ENCODE peak calls at places on chromosome 19, in four cellular contexts. One of them, this sample, is unnamed.

GRCh38 chr19:32351807-32352630 is 6.6 kb downstream of the ZNF507 start:
- DNase-seq in cardiac muscle cell: no peak
- DNase-seq in dorsolateral prefrontal cortex: no peak
- DNase-seq in psoas muscle: no peak
- DNase-seq in this sample: no peak

GRCh38 chr19:50319156-50319555 is 10.0 kb downstream of the KCNC3 start:
- DNase-seq in cardiac muscle cell: no peak
- DNase-seq in dorsolateral prefrontal cortex: no peak
- DNase-seq in psoas muscle: no peak
- DNase-seq in this sample: no peak

GRCh38 chr19:42250666-42251531 is 4.0 kb downstream of the ERF start:
- DNase-seq in cardiac muscle cell: no peak
- DNase-seq in dorsolateral prefrontal cortex: no peak
- DNase-seq in psoas muscle: no peak
- DNase-seq in this sample: no peak

GRCh38 chr19:5321851-5322681 is 18.5 kb downstream of the PTPRS start:
- DNase-seq in cardiac muscle cell: peak
- DNase-seq in dorsolateral prefrontal cortex: no peak
- DNase-seq in psoas muscle: no peak
- DNase-seq in this sample: no peak

GRCh38 chr19:43438291-43439162 is 23.8 kb downstream of the TEX101 start:
- DNase-seq in cardiac muscle cell: no peak
- DNase-seq in dorsolateral prefrontal cortex: no peak
- DNase-seq in psoas muscle: no peak
- DNase-seq in this sample: no peak

GRCh38 chr19:42069619-42070293 is at the start of gene GRIK5:
- DNase-seq in cardiac muscle cell: peak
- DNase-seq in dorsolateral prefrontal cortex: no peak
- DNase-seq in psoas muscle: no peak
- DNase-seq in this sample: no peak

GRCh38 chr19:34253711-34254551 is 423 bp upstream of the GARRE1 start:
- DNase-seq in cardiac muscle cell: peak
- DNase-seq in dorsolateral prefrontal cortex: peak
- DNase-seq in psoas muscle: peak
- DNase-seq in this sample: no peak

GRCh38 chr19:19956431-19957075 is 55.8 kb downstream of the ZNF93 start:
- DNase-seq in cardiac muscle cell: peak
- DNase-seq in dorsolateral prefrontal cortex: no peak
- DNase-seq in psoas muscle: no peak
- DNase-seq in this sample: no peak

GRCh38 chr19:16754207-16754806 is 34.7 kb downstream of the NWD1 start:
- DNase-seq in cardiac muscle cell: no peak
- DNase-seq in dorsolateral prefrontal cortex: no peak
- DNase-seq in psoas muscle: no peak
- DNase-seq in this sample: no peak

GRCh38 chr19:33063356-33064116 is 1.2 kb downstream of the RHPN2 start:
- DNase-seq in cardiac muscle cell: peak
- DNase-seq in dorsolateral prefrontal cortex: no peak
- DNase-seq in psoas muscle: no peak
- DNase-seq in this sample: no peak

GRCh38 chr19:34838248-34838647 is 65.2 kb upstream of the ZNF599 start:
- DNase-seq in cardiac muscle cell: peak
- DNase-seq in dorsolateral prefrontal cortex: no peak
- DNase-seq in psoas muscle: no peak
- DNase-seq in this sample: no peak

GRCh38 chr19:18294467-18294864 is 13.0 kb upstream of the JUND start:
- DNase-seq in cardiac muscle cell: no peak
- DNase-seq in dorsolateral prefrontal cortex: peak
- DNase-seq in psoas muscle: peak
- DNase-seq in this sample: peak

GRCh38 chr19:46416077-46416709 is 2.8 kb upstream of the CCDC8 start:
- DNase-seq in cardiac muscle cell: peak
- DNase-seq in dorsolateral prefrontal cortex: peak
- DNase-seq in psoas muscle: peak
- DNase-seq in this sample: peak

GRCh38 chr19:58346961-58347929 is 6.0 kb downstream of the A1BG start:
- DNase-seq in cardiac muscle cell: peak
- DNase-seq in dorsolateral prefrontal cortex: peak
- DNase-seq in psoas muscle: peak
- DNase-seq in this sample: no peak

GRCh38 chr19:40533508-40533907 is 43.2 kb upstream of the SHKBP1 start:
- DNase-seq in cardiac muscle cell: no peak
- DNase-seq in dorsolateral prefrontal cortex: no peak
- DNase-seq in psoas muscle: no peak
- DNase-seq in this sample: no peak

GRCh38 chr19:40225440-40226305 is 816 bp downstream of the CCNP start:
- DNase-seq in cardiac muscle cell: no peak
- DNase-seq in dorsolateral prefrontal cortex: no peak
- DNase-seq in psoas muscle: no peak
- DNase-seq in this sample: no peak

GRCh38 chr19:50420808-50421207 is 2.1 kb downstream of the SPIB start:
- DNase-seq in cardiac muscle cell: no peak
- DNase-seq in dorsolateral prefrontal cortex: no peak
- DNase-seq in psoas muscle: no peak
- DNase-seq in this sample: no peak

GRCh38 chr19:41936416-41936850 is 8.2 kb upstream of the ERFL start:
- DNase-seq in cardiac muscle cell: no peak
- DNase-seq in dorsolateral prefrontal cortex: no peak
- DNase-seq in psoas muscle: no peak
- DNase-seq in this sample: no peak

DNA sequence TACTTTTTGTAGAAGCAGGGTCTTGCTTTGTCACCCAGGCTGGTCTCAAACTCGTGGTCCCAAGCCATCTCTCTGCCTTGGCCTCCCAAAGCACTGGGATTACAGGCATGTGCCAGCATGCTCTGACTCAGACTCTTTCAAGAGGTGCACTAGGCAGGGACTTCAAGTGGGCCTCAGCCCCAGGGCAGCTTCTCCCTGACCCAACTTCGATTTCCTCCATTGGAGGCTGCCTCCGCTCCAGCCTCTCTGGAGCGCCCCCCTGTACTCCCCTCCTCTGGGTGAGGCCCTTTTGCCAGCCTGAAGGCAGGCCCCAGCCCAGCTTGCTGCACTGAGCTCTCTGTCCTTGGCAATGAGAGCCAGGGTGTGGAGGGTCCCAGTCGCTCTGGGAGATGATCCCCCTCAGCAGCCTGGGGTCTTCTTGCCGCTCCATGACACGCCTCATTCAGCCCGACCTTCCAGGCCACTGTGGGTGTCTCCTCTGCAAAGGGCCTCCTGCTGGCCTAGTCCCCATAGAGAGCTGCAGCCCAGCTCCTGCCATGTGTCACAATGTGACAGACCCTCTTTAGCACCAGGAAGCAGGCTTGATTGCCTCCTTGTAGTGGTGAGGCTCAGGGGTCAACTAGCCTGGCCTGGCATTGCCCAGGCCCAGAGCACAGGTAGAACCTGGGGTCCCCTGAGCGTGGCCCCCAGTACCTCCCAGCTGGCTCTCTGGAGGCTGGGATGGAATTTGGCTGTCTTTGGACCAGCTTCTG is 16.4 kb downstream of the CARM1 start:
- DNase-seq in cardiac muscle cell: peak
- DNase-seq in dorsolateral prefrontal cortex: no peak
- DNase-seq in psoas muscle: no peak
- DNase-seq in this sample: no peak
- H3K27ac ChIP-seq in cardiac muscle cell: peak
- H3K27ac ChIP-seq in dorsolateral prefrontal cortex: peak
- H3K27ac ChIP-seq in psoas muscle: peak
- H3K27ac ChIP-seq in this sample: no peak

GRCh38 chr19:8512115-8512967 is 1.6 kb downstream of the ZNF414 start:
- DNase-seq in cardiac muscle cell: no peak
- DNase-seq in dorsolateral prefrontal cortex: no peak
- DNase-seq in psoas muscle: no peak
- DNase-seq in this sample: no peak
- H3K27ac ChIP-seq in cardiac muscle cell: peak
- H3K27ac ChIP-seq in dorsolateral prefrontal cortex: peak
- H3K27ac ChIP-seq in psoas muscle: peak
- H3K27ac ChIP-seq in this sample: peak

GRCh38 chr19:29685326-29685725 is 20.1 kb downstream of the PLEKHF1 start:
- DNase-seq in cardiac muscle cell: no peak
- DNase-seq in dorsolateral prefrontal cortex: no peak
- DNase-seq in psoas muscle: peak
- DNase-seq in this sample: no peak
- H3K27ac ChIP-seq in cardiac muscle cell: no peak
- H3K27ac ChIP-seq in dorsolateral prefrontal cortex: peak
- H3K27ac ChIP-seq in psoas muscle: peak
- H3K27ac ChIP-seq in this sample: no peak

GRCh38 chr19:2478756-2479555 is 3.0 kb downstream of the GADD45B start:
- DNase-seq in cardiac muscle cell: no peak
- DNase-seq in dorsolateral prefrontal cortex: no peak
- DNase-seq in psoas muscle: peak
- DNase-seq in this sample: no peak

GRCh38 chr19:2477732-2478191 is 1.8 kb downstream of the GADD45B start:
- DNase-seq in cardiac muscle cell: peak
- DNase-seq in dorsolateral prefrontal cortex: no peak
- DNase-seq in psoas muscle: peak
- DNase-seq in this sample: no peak

GRCh38 chr19:2481466-2481865 is 5.5 kb downstream of the GADD45B start:
- DNase-seq in cardiac muscle cell: no peak
- DNase-seq in dorsolateral prefrontal cortex: no peak
- DNase-seq in psoas muscle: no peak
- DNase-seq in this sample: no peak

GRCh38 chr19:2478324-2478755 is 2.4 kb downstream of the GADD45B start:
- DNase-seq in cardiac muscle cell: peak
- DNase-seq in dorsolateral prefrontal cortex: no peak
- DNase-seq in psoas muscle: peak
- DNase-seq in this sample: no peak

DNA sequence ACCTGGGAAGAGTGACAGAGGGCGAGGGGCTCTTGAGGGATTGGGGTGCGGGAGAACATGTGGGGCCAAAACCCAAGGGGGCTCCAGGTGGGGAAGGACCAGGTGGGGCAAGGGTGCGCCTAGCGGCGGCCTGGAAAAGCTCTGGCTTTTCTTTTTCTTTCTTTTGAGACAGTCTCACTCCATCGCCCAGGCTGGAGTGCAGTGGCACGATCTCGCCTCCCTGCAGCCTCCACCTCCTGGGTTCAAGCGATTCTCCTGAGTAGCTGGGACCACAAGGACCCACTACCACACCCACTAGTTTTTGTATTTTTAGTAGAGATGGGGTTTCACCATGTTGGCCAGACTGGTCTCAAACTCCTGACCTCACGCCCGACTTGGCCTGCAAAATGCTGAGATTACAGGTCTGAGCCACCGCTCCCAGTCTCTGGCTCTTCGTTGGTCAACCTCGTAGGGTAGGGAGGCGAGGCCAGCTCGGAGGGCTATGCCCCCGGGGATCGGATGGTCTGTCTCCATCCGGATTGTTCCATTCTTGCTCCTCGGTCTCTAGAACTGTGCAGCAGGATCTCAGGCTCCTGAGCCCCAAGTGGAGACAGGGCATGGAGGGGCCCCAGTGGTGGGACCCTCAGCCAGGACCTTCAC is 3.7 kb downstream of the GADD45B start:
- DNase-seq in cardiac muscle cell: no peak
- DNase-seq in dorsolateral prefrontal cortex: no peak
- DNase-seq in psoas muscle: no peak
- DNase-seq in this sample: no peak
- H3K27ac ChIP-seq in cardiac muscle cell: no peak
- H3K27ac ChIP-seq in dorsolateral prefrontal cortex: no peak
- H3K27ac ChIP-seq in psoas muscle: no peak
- H3K27ac ChIP-seq in this sample: peak

This sample was measured in RWPE2.